ENCODE peak calls at places on chromosome 22, in ten cellular contexts. S, C, Z, M, N, K, W, L, V and O are unnamed samples. For H3K4me1 and H3K27me3, the result is how much of the 10 kb centered on the place peaks cover.

GRCh38 chr22:45064313-45065268 is 54.8 kb upstream of the PHF21B start:
- DNase-seq in S (no peak), C (peak), Z (no peak), M (no peak), N (no peak), K (peak), W (no peak), L (no peak), V (no peak), O (no peak)

GRCh38 chr22:46295277-46295971 is 1.2 kb upstream of the GTSE1 start:
- DNase-seq in S (no peak), C (peak), Z (no peak), M (no peak), N (peak), K (no peak), W (no peak), L (no peak), V (no peak), O (no peak)

GRCh38 chr22:36853407-36854099 is 7.3 kb upstream of the NCF4 start:
- DNase-seq in S (peak), C (peak), Z (peak), M (peak), N (peak), K (peak), W (peak), L (peak), V (peak), O (peak)

GRCh38 chr22:28245579-28246224 is 326.6 kb upstream of the PITPNB start:
- DNase-seq in S (no peak), C (peak), Z (no peak), M (no peak), N (peak), K (no peak), W (no peak), L (no peak), V (no peak), O (no peak)

GRCh38 chr22:37569009-37569920 is 9.0 kb downstream of the CDC42EP1 start:
- DNase-seq in S (peak), C (no peak), Z (peak), M (no peak), N (peak), K (no peak), W (no peak), L (peak), V (no peak), O (no peak)

GRCh38 chr22:38953577-38954413 is 3.6 kb upstream of the APOBEC3A start:
- DNase-seq in S (no peak), C (peak), Z (no peak), M (peak), N (peak), K (peak), W (no peak), L (no peak), V (peak), O (no peak)

GRCh38 chr22:46421272-46421671 is 85.8 kb downstream of the TRMU start:
- DNase-seq in S (no peak), C (no peak), Z (no peak), M (no peak), N (no peak), K (no peak), W (peak), L (no peak), V (no peak), O (peak)

GRCh38 chr22:37427711-37428635 is 694 bp upstream of the ELFN2 start:
- DNase-seq in S (no peak), C (peak), Z (no peak), M (no peak), N (no peak), K (no peak), W (peak), L (no peak), V (no peak), O (no peak)

GRCh38 chr22:35995772-35996171 is 32.9 kb downstream of the RBFOX2 start:
- DNase-seq in S (peak), C (peak), Z (peak), M (peak), N (no peak), K (peak), W (no peak), L (no peak), V (peak), O (no peak)

GRCh38 chr22:37967637-37968451 is 14.3 kb downstream of the POLR2F start:
- DNase-seq in S (no peak), C (no peak), Z (no peak), M (no peak), N (no peak), K (no peak), W (peak), L (no peak), V (no peak), O (no peak)

GRCh38 chr22:18056802-18057474 is 20.9 kb upstream of the PEX26 start:
- DNase-seq in S (no peak), C (peak), Z (no peak), M (no peak), N (no peak), K (no peak), W (no peak), L (peak), V (no peak), O (no peak)

GRCh38 chr22:24506802-24507438 is 11.8 kb downstream of the UPB1 start:
- DNase-seq in S (no peak), C (peak), Z (peak), M (no peak), N (peak), K (peak), W (no peak), L (no peak), V (no peak), O (no peak)

GRCh38 chr22:25076281-25076680 is 123.4 kb upstream of the CRYBB3 start:
- DNase-seq in S (no peak), C (no peak), Z (no peak), M (no peak), N (no peak), K (no peak), W (no peak), L (no peak), V (no peak), O (no peak)

GRCh38 chr22:45006873-45007246 is 2.9 kb downstream of the PHF21B start:
- DNase-seq in S (no peak), C (no peak), Z (no peak), M (no peak), N (no peak), K (no peak), W (no peak), L (no peak), V (no peak), O (no peak)

GRCh38 chr22:36347094-36347493 is 40.7 kb downstream of the MYH9 start:
- DNase-seq in S (no peak), C (no peak), Z (no peak), M (peak), N (no peak), K (no peak), W (no peak), L (no peak), V (peak), O (no peak)

GRCh38 chr22:46815896-46816721 is 53.7 kb downstream of the TBC1D22A start:
- DNase-seq in S (peak), C (peak), Z (no peak), M (no peak), N (peak), K (peak), W (peak), L (no peak), V (peak), O (no peak)

GRCh38 chr22:26214466-26214865 is 45.2 kb downstream of the SEZ6L start:
- DNase-seq in S (no peak), C (no peak), Z (no peak), M (no peak), N (no peak), K (no peak), W (no peak), L (no peak), V (no peak), O (no peak)

GRCh38 chr22:46051646-46052045 is 74.7 kb upstream of the WNT7B start:
- DNase-seq in S (no peak), C (no peak), Z (no peak), M (no peak), N (no peak), K (no peak), W (no peak), L (peak), V (no peak), O (no peak)

GRCh38 chr22:38831166-38831945 is 12.5 kb downstream of the NPTXR start:
- DNase-seq in S (no peak), C (peak), Z (no peak), M (peak), N (no peak), K (no peak), W (peak), L (peak), V (peak), O (no peak)

GRCh38 chr22:17117890-17118289 is 3.3 kb downstream of the TMEM121B start:
- DNase-seq in S (no peak), C (no peak), Z (no peak), M (no peak), N (no peak), K (no peak), W (no peak), L (no peak), V (peak), O (no peak)

GRCh38 chr22:18056161-18056666 is 21.6 kb upstream of the PEX26 start:
- DNase-seq in S (no peak), C (peak), Z (no peak), M (no peak), N (peak), K (peak), W (no peak), L (peak), V (no peak), O (no peak)

GRCh38 chr22:46132830-46133587 is 17.3 kb upstream of the PPARA start:
- DNase-seq in S (no peak), C (no peak), Z (no peak), M (no peak), N (peak), K (no peak), W (peak), L (no peak), V (no peak), O (no peak)

GRCh38 chr22:36445158-36445668 is 36.2 kb downstream of the TXN2 start:
- DNase-seq in S (no peak), C (peak), Z (no peak), M (no peak), N (no peak), K (no peak), W (no peak), L (no peak), V (no peak), O (no peak)

GRCh38 chr22:46537221-46537945 is at the start of gene CELSR1:
- DNase-seq in S (no peak), C (peak), Z (peak), M (no peak), N (no peak), K (peak), W (peak), L (peak), V (peak), O (no peak)

GRCh38 chr22:45026511-45026910 is 16.7 kb upstream of the PHF21B start:
- DNase-seq in S (no peak), C (no peak), Z (no peak), M (no peak), N (no peak), K (no peak), W (no peak), L (no peak), V (no peak), O (no peak)

GRCh38 chr22:47127441-47127871 is 365.0 kb downstream of the TBC1D22A start:
- DNase-seq in S (no peak), C (no peak), Z (no peak), M (peak), N (no peak), K (no peak), W (no peak), L (peak), V (peak), O (no peak)

GRCh38 chr22:32476286-32476685 is 1.7 kb downstream of the FBXO7 start:
- DNase-seq in S (no peak), C (peak), Z (no peak), M (no peak), N (peak), K (no peak), W (no peak), L (no peak), V (no peak), O (no peak)

GRCh38 chr22:28951969-28952521 is 68.7 kb downstream of the ZNRF3 start:
- DNase-seq in S (no peak), C (no peak), Z (no peak), M (peak), N (no peak), K (no peak), W (no peak), L (no peak), V (no peak), O (no peak)

GRCh38 chr22:37244114-37244921 is at the start of gene RAC2:
- DNase-seq in S (no peak), C (peak), Z (peak), M (peak), N (peak), K (peak), W (peak), L (peak), V (peak), O (peak)

GRCh38 chr22:35205956-35206355 is 51.3 kb upstream of the HMGXB4 start:
- DNase-seq in S (no peak), C (peak), Z (no peak), M (no peak), N (no peak), K (no peak), W (no peak), L (no peak), V (no peak), O (no peak)

GRCh38 chr22:37043828-37044538 is 7.6 kb upstream of the KCTD17 start:
- DNase-seq in S (peak), C (peak), Z (peak), M (no peak), N (peak), K (peak), W (peak), L (peak), V (no peak), O (no peak)

GRCh38 chr22:17866127-17866526 is 91.9 kb upstream of the BID start:
- DNase-seq in S (no peak), C (no peak), Z (no peak), M (no peak), N (no peak), K (no peak), W (peak), L (no peak), V (no peak), O (no peak)

GRCh38 chr22:38570841-38571364 is 920 bp upstream of the DMC1 start:
- DNase-seq in S (peak), C (peak), Z (no peak), M (peak), N (peak), K (peak), W (no peak), L (no peak), V (peak), O (peak)

GRCh38 chr22:35393116-35394010 is 6.6 kb upstream of the MCM5 start:
- DNase-seq in S (no peak), C (no peak), Z (no peak), M (no peak), N (peak), K (no peak), W (no peak), L (no peak), V (no peak), O (no peak)

GRCh38 chr22:30922151-30922611 is 46.4 kb downstream of the MORC2 start:
- DNase-seq in S (peak), C (peak), Z (peak), M (peak), N (peak), K (no peak), W (peak), L (peak), V (peak), O (peak)
- H3K4me3 ChIP-seq in S (no peak), C (peak), Z (no peak), M (peak), N (no peak), K (no peak), W (peak), L (peak), V (no peak), O (peak)

DNA sequence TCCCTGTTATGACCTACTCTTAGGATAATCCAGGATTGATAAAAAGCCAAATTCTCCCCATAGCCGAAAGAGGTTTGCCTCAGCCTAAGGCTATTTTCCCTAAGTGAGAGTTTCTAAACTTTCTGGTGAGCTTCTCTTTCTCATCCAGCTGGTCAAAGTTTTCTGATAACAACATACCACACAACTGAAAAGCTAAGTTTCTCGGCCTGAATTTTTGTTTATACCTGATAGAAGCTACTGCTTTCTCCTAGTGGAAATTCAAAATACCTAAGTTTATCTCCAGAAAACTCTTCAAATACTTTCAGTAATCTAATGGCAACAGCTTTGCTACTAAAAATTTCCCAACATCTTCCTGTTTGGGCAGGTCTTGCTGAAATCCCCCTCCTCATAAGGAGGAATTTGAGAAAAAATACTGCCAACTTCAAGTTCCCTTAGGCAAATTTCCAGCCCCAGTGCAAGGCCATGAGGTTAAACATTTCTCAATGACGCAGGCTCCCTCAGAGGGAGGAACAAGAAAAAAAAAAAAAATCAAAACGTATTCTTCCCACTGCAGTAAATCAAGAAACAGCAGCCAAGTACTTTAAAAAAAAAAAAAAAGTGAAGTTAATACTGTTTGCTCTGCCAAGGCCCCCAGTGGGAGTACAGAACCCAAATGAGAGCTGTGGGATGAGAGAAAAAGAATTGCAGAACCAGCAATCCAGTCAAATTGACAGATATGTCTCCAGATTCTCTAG is 127.0 kb downstream of the MRTFA start:
- DNase-seq in S (peak), C (peak), Z (peak), M (peak), N (peak), K (no peak), W (no peak), L (no peak), V (no peak), O (no peak)
- H3K4me1 ChIP-seq in S (half or more), C (half or more), Z (under half), M (half or more), N (under half), K (under half), W (half or more), L (under half), V (under half), O (under half)

GRCh38 chr22:49345896-49346295 is 481.8 kb downstream of the BRD1 start:
- DNase-seq in S (no peak), C (no peak), Z (no peak), M (peak), N (no peak), K (no peak), W (no peak), L (peak), V (peak), O (no peak)
- H3K27me3 ChIP-seq in S (under half), C (under half), Z (under half), M (under half), N (under half), K (half or more), W (under half), L (under half), V (under half), O (under half)

GRCh38 chr22:49449811-49450386 is 377.8 kb downstream of the BRD1 start:
- DNase-seq in S (no peak), C (no peak), Z (no peak), M (no peak), N (no peak), K (no peak), W (no peak), L (no peak), V (peak), O (no peak)
- H3K4me3 ChIP-seq in S (no peak), C (no peak), Z (no peak), M (no peak), N (no peak), K (no peak), W (no peak), L (no peak), V (no peak), O (no peak)

DNA sequence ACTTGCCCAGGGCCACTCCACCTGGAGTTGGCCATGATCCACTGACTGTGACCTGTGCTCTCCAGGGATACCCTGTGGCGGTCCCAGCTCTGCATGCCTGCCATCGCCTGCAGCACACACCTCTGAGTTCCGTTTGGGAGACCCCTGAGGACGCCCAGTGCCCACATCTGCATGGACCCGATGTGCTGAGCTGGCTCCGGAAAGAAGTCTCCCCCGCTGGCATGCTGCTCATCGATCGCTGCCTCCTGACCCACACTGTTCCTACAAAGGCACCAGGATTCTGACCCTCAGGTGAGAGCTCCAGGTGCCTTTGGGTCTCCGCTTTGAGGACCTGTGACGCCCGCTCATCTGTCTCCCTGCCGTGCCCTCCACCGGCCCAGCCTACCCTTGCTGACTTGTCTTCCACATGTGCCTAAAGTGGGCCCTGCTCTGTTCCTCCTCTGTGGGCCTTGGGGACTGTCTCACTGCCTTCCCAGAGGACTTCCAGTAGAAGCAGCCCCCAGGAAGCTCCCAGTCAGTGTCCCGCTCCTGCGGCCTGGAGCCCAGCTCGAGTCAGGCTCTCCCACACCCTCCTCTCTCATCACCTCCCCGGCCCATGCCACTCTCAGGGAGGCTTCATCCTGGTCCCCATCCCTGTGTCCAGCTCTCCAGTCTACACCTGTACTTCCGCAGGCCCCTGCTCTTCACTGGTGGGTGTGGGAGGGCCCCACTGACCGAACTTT is 5.9 kb upstream of the SLC25A1 start:
- DNase-seq in S (no peak), C (no peak), Z (no peak), M (no peak), N (no peak), K (no peak), W (no peak), L (no peak), V (no peak), O (no peak)
- H3K4me1 ChIP-seq in S (under half), C (under half), Z (under half), M (under half), N (under half), K (under half), W (under half), L (under half), V (under half), O (under half)

DNA sequence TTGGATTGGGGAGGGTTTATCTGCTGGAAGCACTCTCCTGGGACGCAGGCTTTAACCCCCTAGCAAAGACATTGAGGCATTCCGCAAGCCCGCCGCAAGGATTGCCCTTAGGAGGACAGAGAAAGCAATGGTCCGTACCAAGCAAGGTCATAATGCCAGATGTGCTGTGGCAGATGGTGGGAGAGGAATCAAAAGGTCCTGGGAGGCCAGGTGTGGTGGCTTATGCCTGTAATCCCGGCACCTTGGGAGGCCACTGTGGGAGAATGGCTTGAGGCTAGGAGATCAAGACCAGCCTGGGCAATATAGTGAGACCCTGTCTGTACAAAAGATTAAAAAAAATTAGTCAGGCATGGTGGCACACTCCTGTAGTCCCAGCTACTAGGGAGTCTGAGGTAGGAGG is 12.4 kb upstream of the PRAME start:
- DNase-seq in S (no peak), C (no peak), Z (no peak), M (no peak), N (no peak), K (no peak), W (no peak), L (no peak), V (no peak), O (no peak)
- H3K27me3 ChIP-seq in S (under half), C (half or more), Z (under half), M (under half), N (under half), K (under half), W (under half), L (under half), V (under half), O (under half)